ENCODE peak calls at places on chromosomes 11 and 22, in nine cellular contexts. R, Y, Q, I, J, F, X, S and N are unnamed samples.
A peak's percentile ranks its signal among the peaks of the same experiment; 100 is the strongest.

GRCh38 chr22:38733329-38734202 is 22.2 kb downstream of the SUN2 start:
- DNase-seq in S (no peak), X (no peak), Y (peak; percentile 48), Q (peak; percentile 74), R (peak; percentile 69), F (no peak), J (peak; percentile 72), I (peak; percentile 47), N (peak; percentile 85)

GRCh38 chr11:129460714-129461113 is 85.1 kb downstream of the BARX2 start:
- DNase-seq in J (no peak), I (no peak), R (no peak), F (no peak), Y (no peak), X (no peak), S (no peak), Q (no peak), N (no peak)

GRCh38 chr22:30201970-30202369 is 44.6 kb downstream of the LIF start:
- DNase-seq in R (no peak), Q (no peak), X (no peak), Y (peak; percentile 56), J (no peak), F (no peak), S (no peak), I (no peak), N (no peak)

GRCh38 chr22:29394931-29395581 is 6.7 kb upstream of the AP1B1 start:
- DNase-seq in J (peak; percentile 60), Y (peak; percentile 83), R (peak; percentile 70), F (peak; percentile 42), X (peak; percentile 65), Q (no peak), S (peak; percentile 58), I (peak; percentile 67), N (peak; percentile 82)

GRCh38 chr11:19571906-19572305 is 140.7 kb upstream of the NAV2 start:
- DNase-seq in Q (no peak), X (no peak), R (no peak), Y (no peak), I (no peak), S (no peak), F (no peak), J (no peak), N (no peak)

GRCh38 chr11:94417386-94417987 is 16.3 kb upstream of the GPR83 start:
- DNase-seq in Y (peak; percentile 64), Q (no peak), F (no peak), J (no peak), X (no peak), S (no peak), R (no peak), I (no peak), N (no peak)

GRCh38 chr11:69732910-69733309 is 29.1 kb upstream of the FGF19 start:
- DNase-seq in X (no peak), R (no peak), S (no peak), I (no peak), J (no peak), F (no peak), Q (no peak), Y (no peak), N (no peak)

GRCh38 chr22:39988386-39989114 is 6.2 kb upstream of the FAM83F start:
- DNase-seq in S (no peak), I (no peak), Y (no peak), Q (no peak), F (no peak), R (no peak), J (no peak), X (no peak), N (no peak)

GRCh38 chr22:39653787-39654077 is 83.2 kb downstream of the CACNA1I start:
- DNase-seq in Q (no peak), X (no peak), I (no peak), F (no peak), R (no peak), J (no peak), S (no peak), Y (no peak), N (no peak)

GRCh38 chr11:127003260-127003981 is 2.9 kb upstream of the KIRREL3 start:
- DNase-seq in J (no peak), F (no peak), R (peak; percentile 84), S (no peak), Q (no peak), Y (peak; percentile 81), X (peak; percentile 82), I (no peak), N (peak; percentile 39)

GRCh38 chr22:39351689-39352214 is 2.0 kb downstream of the SYNGR1 start:
- DNase-seq in J (no peak), Y (peak; percentile 22), F (no peak), S (no peak), I (no peak), R (peak; percentile 46), X (no peak), Q (no peak), N (no peak)

GRCh38 chr11:44946268-44946667 is 4.4 kb downstream of the TP53I11 start:
- DNase-seq in J (peak; percentile 54), Y (peak; percentile 78), I (peak; percentile 75), X (no peak), R (no peak), Q (no peak), S (no peak), F (no peak), N (peak; percentile 48)

GRCh38 chr11:112795142-112795815 is 165.9 kb upstream of the NCAM1 start:
- DNase-seq in S (no peak), Q (no peak), R (peak; percentile 43), Y (peak; percentile 76), I (no peak), F (peak; percentile 2), J (no peak), X (no peak), N (peak; percentile 67)

GRCh38 chr11:109960831-109961230 is 132.4 kb upstream of the ZC3H12C start:
- DNase-seq in X (no peak), S (no peak), J (no peak), Q (no peak), F (no peak), Y (peak; percentile 81), R (no peak), I (peak; percentile 49), N (no peak)

GRCh38 chr22:50183141-50183971 is 2.4 kb upstream of the TRABD start:
- DNase-seq in R (no peak), F (no peak), I (no peak), Y (no peak), Q (no peak), J (no peak), S (no peak), X (no peak), N (no peak)

GRCh38 chr11:120564573-120565301 is 53.2 kb downstream of the GRIK4 start:
- DNase-seq in I (peak; percentile 51), X (no peak), F (peak; percentile 40), R (peak; percentile 73), Y (peak; percentile 90), Q (peak; percentile 35), S (peak; percentile 50), J (no peak), N (peak; percentile 64)

GRCh38 chr11:68373810-68374501 is 61.6 kb downstream of the LRP5 start:
- DNase-seq in Q (no peak), J (peak; percentile 64), F (no peak), S (no peak), I (peak; percentile 62), X (no peak), Y (peak; percentile 50), R (peak; percentile 21), N (peak; percentile 67)

GRCh38 chr22:32080904-32081303 is 37.8 kb downstream of the SLC5A1 start:
- DNase-seq in Y (peak; percentile 71), X (peak; percentile 17), I (no peak), R (no peak), Q (no peak), F (no peak), S (peak; percentile 22), J (no peak), N (peak; percentile 15)

GRCh38 chr11:67351275-67352005 is 1.9 kb downstream of the POLD4 start:
- DNase-seq in X (peak; percentile 54), R (peak; percentile 64), S (peak; percentile 56), Y (peak; percentile 85), I (peak; percentile 47), F (no peak), J (peak; percentile 57), Q (no peak), N (no peak)

GRCh38 chr11:116376547-116376946 is 396.2 kb downstream of the BUD13 start:
- DNase-seq in S (no peak), J (no peak), F (no peak), Y (no peak), Q (no peak), X (no peak), I (no peak), R (no peak), N (no peak)

GRCh38 chr11:91293119-91293518 is 931.5 kb upstream of the FAT3 start:
- DNase-seq in F (no peak), R (no peak), J (no peak), X (no peak), Q (no peak), S (no peak), I (no peak), Y (no peak), N (no peak)

GRCh38 chr22:31259798-31260473 is 32.4 kb downstream of the PIK3IP1 start:
- DNase-seq in F (no peak), X (no peak), R (no peak), I (no peak), Q (no peak), J (no peak), S (no peak), Y (no peak), N (no peak)

GRCh38 chr22:37010976-37011375 is 8.3 kb downstream of the TST start:
- DNase-seq in F (no peak), R (no peak), Y (no peak), J (peak; percentile 32), I (no peak), X (no peak), S (no peak), Q (no peak), N (peak; percentile 24)

GRCh38 chr22:29524440-29525191 is 28.9 kb downstream of the THOC5 start:
- DNase-seq in Y (peak; percentile 47), F (no peak), S (peak; percentile 4), Q (no peak), I (peak; percentile 10), R (peak; percentile 18), J (peak; percentile 27), X (no peak), N (peak; percentile 44)

GRCh38 chr22:45972868-45973212 is 4.1 kb downstream of the WNT7B start:
- DNase-seq in J (no peak), R (no peak), Q (no peak), X (no peak), S (no peak), Y (no peak), I (no peak), F (no peak), N (no peak)